ENCODE peak calls at places on chromosomes 3 and 15, in nine cellular contexts. B is AG10803, H is esophagus muscularis mucosa, M is fibroblast of mammary gland, O is HepG2, C is keratinocyte, L is fibroblast of the aortic adventitia, Z is nephron progenitor cell, U is GM23338. T is an unnamed sample.

GRCh38 chr3:30643763-30644462 is 37.5 kb downstream of the TGFBR2 start:
- DNase-seq in B (no peak), H (no peak), M (no peak), O (no peak), C (no peak), L (no peak), Z (no peak), U (no peak), T (no peak)

GRCh38 chr15:73941044-73941443 is 14.8 kb downstream of the LOXL1 start:
- DNase-seq in B (peak), H (no peak), M (peak), O (no peak), C (no peak), L (peak), Z (no peak), U (no peak), T (peak)

GRCh38 chr15:39438795-39439577 is 141.9 kb upstream of the THBS1 start:
- DNase-seq in B (no peak), H (no peak), M (no peak), O (peak), C (no peak), L (no peak), Z (no peak), U (no peak), T (no peak)

GRCh38 chr15:73564255-73564654 is 68.9 kb downstream of the NPTN start:
- DNase-seq in B (peak), H (no peak), M (peak), O (no peak), C (no peak), L (peak), Z (no peak), U (no peak), T (no peak)

GRCh38 chr15:28944696-28945300 is 59.0 kb downstream of the APBA2 start:
- DNase-seq in B (no peak), H (no peak), M (no peak), O (no peak), C (no peak), L (no peak), Z (no peak), U (no peak), T (no peak)

GRCh38 chr3:34405159-34405558 is 606.7 kb downstream of the PDCD6IP start:
- DNase-seq in B (no peak), H (no peak), M (no peak), O (no peak), C (no peak), L (no peak), Z (no peak), U (no peak), T (no peak)

GRCh38 chr3:10855871-10856662 is 40.0 kb downstream of the SLC6A11 start:
- DNase-seq in B (no peak), H (no peak), M (no peak), O (peak), C (no peak), L (no peak), Z (no peak), U (peak), T (no peak)

GRCh38 chr3:9205345-9206143 is 43.9 kb downstream of the SRGAP3 start:
- DNase-seq in B (no peak), H (no peak), M (no peak), O (no peak), C (no peak), L (no peak), Z (no peak), U (no peak), T (no peak)

GRCh38 chr3:197371521-197372075 is 73.2 kb upstream of the DLG1 start:
- DNase-seq in B (peak), H (no peak), M (no peak), O (no peak), C (no peak), L (no peak), Z (no peak), U (no peak), T (no peak)

GRCh38 chr15:68994149-68994548 is 20.3 kb upstream of the NOX5 start:
- DNase-seq in B (peak), H (peak), M (peak), O (no peak), C (no peak), L (peak), Z (no peak), U (no peak), T (no peak)

GRCh38 chr3:37608061-37608702 is 253.5 kb upstream of the CTDSPL start:
- DNase-seq in B (no peak), H (no peak), M (peak), O (peak), C (no peak), L (no peak), Z (no peak), U (no peak), T (no peak)

GRCh38 chr15:25465835-25466234 is 27.0 kb upstream of the UBE3A start:
- DNase-seq in B (no peak), H (no peak), M (no peak), O (no peak), C (no peak), L (no peak), Z (no peak), U (no peak), T (no peak)

GRCh38 chr15:69032703-69033373 is 18.3 kb downstream of the NOX5 start:
- DNase-seq in B (no peak), H (no peak), M (no peak), O (no peak), C (no peak), L (no peak), Z (no peak), U (no peak), T (no peak)

GRCh38 chr15:89017370-89018066 is 70.7 kb upstream of the ABHD2 start:
- DNase-seq in B (peak), H (peak), M (peak), O (peak), C (peak), L (peak), Z (peak), U (peak), T (peak)

GRCh38 chr15:97678677-97679076 is 281.8 kb upstream of the ARRDC4 start:
- DNase-seq in B (no peak), H (no peak), M (no peak), O (no peak), C (no peak), L (no peak), Z (no peak), U (no peak), T (no peak)

GRCh38 chr15:99433026-99433756 is 132.6 kb upstream of the MEF2A start:
- DNase-seq in B (no peak), H (no peak), M (peak), O (no peak), C (no peak), L (peak), Z (no peak), U (no peak), T (no peak)

GRCh38 chr3:116709479-116709878 is at the start of gene TUSC7:
- DNase-seq in B (no peak), H (no peak), M (no peak), O (no peak), C (no peak), L (no peak), Z (no peak), U (no peak), T (no peak)

GRCh38 chr3:194218646-194219453 is 82.9 kb downstream of the HES1 start:
- DNase-seq in B (no peak), H (no peak), M (no peak), O (no peak), C (no peak), L (no peak), Z (no peak), U (no peak), T (no peak)

GRCh38 chr15:38226867-38227266 is 25.8 kb upstream of the SPRED1 start:
- DNase-seq in B (peak), H (no peak), M (peak), O (peak), C (peak), L (peak), Z (no peak), U (no peak), T (no peak)

GRCh38 chr3:9884555-9885165 is 4.6 kb upstream of the CIDEC start:
- DNase-seq in B (peak), H (no peak), M (peak), O (peak), C (peak), L (peak), Z (no peak), U (no peak), T (no peak)

GRCh38 chr3:158785972-158786371 is 15.9 kb upstream of the MFSD1 start:
- DNase-seq in B (no peak), H (no peak), M (no peak), O (no peak), C (no peak), L (no peak), Z (no peak), U (no peak), T (no peak)

GRCh38 chr3:42709621-42710020 is 7.0 kb upstream of the HHATL start:
- DNase-seq in B (no peak), H (no peak), M (no peak), O (no peak), C (no peak), L (no peak), Z (no peak), U (no peak), T (peak)

GRCh38 chr15:96243701-96244100 is 86.8 kb upstream of the NR2F2 start:
- DNase-seq in B (no peak), H (no peak), M (peak), O (no peak), C (no peak), L (no peak), Z (no peak), U (no peak), T (no peak)

GRCh38 chr3:65732060-65732933 is 306.4 kb downstream of the MAGI1 start:
- DNase-seq in B (peak), H (no peak), M (peak), O (peak), C (peak), L (peak), Z (peak), U (peak), T (no peak)

GRCh38 chr3:127833281-127834032 is 11.1 kb upstream of the MGLL start:
- DNase-seq in B (no peak), H (no peak), M (peak), O (no peak), C (peak), L (peak), Z (no peak), U (no peak), T (no peak)

GRCh38 chr3:39378092-39378491 is 5.1 kb upstream of the SLC25A38 start:
- DNase-seq in B (peak), H (no peak), M (peak), O (peak), C (no peak), L (peak), Z (peak), U (peak), T (no peak)

GRCh38 chr3:27696906-27697305 is 25.2 kb downstream of the EOMES start:
- DNase-seq in B (no peak), H (no peak), M (peak), O (no peak), C (no peak), L (no peak), Z (no peak), U (no peak), T (no peak)

GRCh38 chr15:76127169-76127568 is 67.4 kb downstream of the TMEM266 start:
- DNase-seq in B (no peak), H (no peak), M (no peak), O (no peak), C (no peak), L (no peak), Z (no peak), U (no peak), T (no peak)

GRCh38 chr3:43909149-43909548 is 218.4 kb downstream of the ABHD5 start:
- DNase-seq in B (no peak), H (peak), M (peak), O (no peak), C (no peak), L (peak), Z (no peak), U (no peak), T (no peak)

GRCh38 chr3:73391984-73392383 is 232.8 kb downstream of the PDZRN3 start:
- DNase-seq in B (no peak), H (no peak), M (no peak), O (no peak), C (no peak), L (no peak), Z (no peak), U (no peak), T (no peak)

GRCh38 chr3:126947429-126947828 is 35.5 kb upstream of the PLXNA1 start:
- DNase-seq in B (no peak), H (no peak), M (no peak), O (no peak), C (no peak), L (no peak), Z (no peak), U (no peak), T (no peak)

GRCh38 chr15:57866149-57866736 is 159.7 kb downstream of the POLR2M start:
- DNase-seq in B (peak), H (peak), M (peak), O (peak), C (no peak), L (peak), Z (peak), U (peak), T (no peak)

GRCh38 chr15:42171122-42171521 is 14.7 kb upstream of the PLA2G4F start:
- DNase-seq in B (no peak), H (no peak), M (no peak), O (no peak), C (no peak), L (no peak), Z (no peak), U (no peak), T (no peak)

GRCh38 chr15:66588537-66588936 is 22.7 kb upstream of the LCTL start:
- DNase-seq in B (no peak), H (no peak), M (no peak), O (no peak), C (no peak), L (no peak), Z (no peak), U (peak), T (no peak)
- TF ChIP-seq CTCF in B (no peak), H (no peak), M (no peak), O (peak), C (peak), L (no peak), Z (no peak), U (peak), T (no peak)

GRCh38 chr3:5096368-5096767 is 25.7 kb upstream of the ARL8B start:
- DNase-seq in B (no peak), H (no peak), M (no peak), O (no peak), C (no peak), L (no peak), Z (no peak), U (no peak), T (no peak)

GRCh38 chr3:5098346-5098745 is 23.7 kb upstream of the ARL8B start:
- DNase-seq in B (no peak), H (no peak), M (no peak), O (no peak), C (no peak), L (no peak), Z (no peak), U (no peak), T (no peak)

GRCh38 chr3:5092018-5092417 is 30.1 kb upstream of the ARL8B start:
- DNase-seq in B (no peak), H (no peak), M (no peak), O (peak), C (no peak), L (no peak), Z (no peak), U (no peak), T (no peak)

GRCh38 chr3:5093786-5094185 is 28.3 kb upstream of the ARL8B start:
- DNase-seq in B (no peak), H (no peak), M (peak), O (no peak), C (no peak), L (no peak), Z (no peak), U (no peak), T (no peak)

GRCh38 chr3:5095879-5096278 is 26.2 kb upstream of the ARL8B start:
- DNase-seq in B (no peak), H (no peak), M (peak), O (no peak), C (no peak), L (peak), Z (peak), U (peak), T (no peak)
- TF ChIP-seq CTCF in B (peak), H (no peak), M (no peak), O (no peak), C (no peak), L (no peak), Z (peak), U (peak), T (no peak)

GRCh38 chr3:54895613-54896012 is 32.2 kb downstream of the LRTM1 start:
- DNase-seq in B (no peak), H (no peak), M (no peak), O (no peak), C (no peak), L (no peak), Z (no peak), U (no peak), T (no peak)
- TF ChIP-seq CTCF in B (no peak), H (no peak), M (no peak), O (no peak), C (no peak), L (no peak), Z (no peak), U (no peak), T (no peak)

GRCh38 chr3:139937674-139938279 is 2.8 kb downstream of the CLSTN2 start:
- DNase-seq in B (peak), H (peak), M (peak), O (no peak), C (no peak), L (peak), Z (peak), U (peak), T (peak)

GRCh38 chr3:139935866-139936817 is 1.2 kb downstream of the CLSTN2 start:
- DNase-seq in B (no peak), H (peak), M (no peak), O (no peak), C (no peak), L (no peak), Z (peak), U (peak), T (peak)

GRCh38 chr3:139930201-139930600 is 4.8 kb upstream of the CLSTN2 start:
- DNase-seq in B (no peak), H (peak), M (no peak), O (no peak), C (no peak), L (peak), Z (no peak), U (no peak), T (no peak)

GRCh38 chr3:139935071-139935865 is at the start of gene CLSTN2:
- DNase-seq in B (peak), H (peak), M (peak), O (no peak), C (no peak), L (peak), Z (peak), U (peak), T (peak)

DNA sequence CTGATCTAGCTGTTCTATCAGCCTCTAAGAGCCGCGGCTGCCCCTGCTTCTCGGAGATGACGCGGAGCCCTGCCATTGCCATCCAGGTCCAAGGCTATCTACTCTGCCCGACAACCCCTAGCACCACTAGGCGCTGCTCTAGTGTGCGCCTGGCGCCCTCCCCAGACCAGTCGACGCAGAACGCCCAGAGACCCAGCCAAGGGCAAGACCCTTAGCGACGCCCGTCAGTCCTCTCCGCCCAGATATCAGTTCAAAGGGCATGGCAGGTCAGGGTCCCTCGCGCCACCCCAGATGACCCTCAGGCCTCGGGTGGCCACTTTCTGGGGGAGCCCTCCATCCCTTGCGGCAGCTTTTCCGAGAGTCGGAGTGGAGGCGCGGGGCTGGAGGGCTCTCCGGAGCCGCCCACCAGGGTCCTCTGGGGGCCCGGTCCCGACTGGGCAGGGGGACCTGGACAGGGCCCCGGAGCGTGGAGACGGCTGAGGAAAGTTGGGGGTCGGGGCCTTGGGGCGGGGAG is 371 bp upstream of the CLSTN2 start:
- DNase-seq in B (no peak), H (peak), M (no peak), O (no peak), C (no peak), L (no peak), Z (peak), U (peak), T (peak)
- TF ChIP-seq CTCF in B (peak), H (no peak), M (no peak), O (peak), C (peak), L (no peak), Z (peak), U (peak), T (peak)

GRCh38 chr3:106825962-106826605 is 551.2 kb upstream of the CCDC54 start:
- DNase-seq in B (peak), H (no peak), M (peak), O (no peak), C (no peak), L (peak), Z (no peak), U (peak), T (no peak)

GRCh38 chr3:106826861-106827311 is 550.4 kb upstream of the CCDC54 start:
- DNase-seq in B (no peak), H (no peak), M (no peak), O (no peak), C (no peak), L (no peak), Z (no peak), U (no peak), T (no peak)

GRCh38 chr3:106822204-106822603 is 555.0 kb upstream of the CCDC54 start:
- DNase-seq in B (no peak), H (no peak), M (no peak), O (no peak), C (no peak), L (no peak), Z (no peak), U (no peak), T (no peak)

GRCh38 chr3:106823706-106824105 is 553.5 kb upstream of the CCDC54 start:
- DNase-seq in B (no peak), H (no peak), M (no peak), O (no peak), C (no peak), L (no peak), Z (no peak), U (no peak), T (no peak)

DNA sequence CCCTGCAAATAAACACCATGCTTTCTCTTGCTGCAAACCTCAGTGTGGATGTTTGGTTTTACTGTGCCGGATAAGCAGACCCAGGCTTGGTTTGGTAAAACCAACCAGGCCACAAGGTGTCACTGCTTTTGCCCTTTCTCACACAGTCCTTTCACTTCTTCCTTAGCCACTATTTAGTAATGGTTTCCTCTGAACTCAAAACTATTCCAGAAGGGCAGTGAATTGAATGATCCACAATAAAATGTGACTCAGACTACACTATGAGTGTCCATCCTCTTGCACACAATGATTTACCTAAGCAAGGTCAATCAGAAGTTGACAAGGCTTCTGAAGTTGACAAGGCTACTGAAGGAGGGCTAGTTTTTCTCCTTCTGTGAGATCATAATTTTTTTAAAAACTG is 552.4 kb upstream of the CCDC54 start:
- DNase-seq in B (peak), H (no peak), M (peak), O (peak), C (no peak), L (peak), Z (no peak), U (peak), T (no peak)
- TF ChIP-seq CTCF in B (peak), H (peak), M (peak), O (peak), C (no peak), L (peak), Z (peak), U (peak), T (peak)